ENCODE peak calls at places on chromosomes 4 and X, in seven cellular contexts. Z, U, S, B, V, G and J are unnamed samples.
A peak's percentile ranks its signal among the peaks of the same experiment; 100 is the strongest.

GRCh38 chrX:71930298-71930697 is 19.7 kb downstream of the NHSL2 start:
- DNase-seq in B (no peak), U (no peak), V (no peak), S (no peak), Z (no peak), G (peak; percentile 52), J (no peak)

GRCh38 chr4:110904435-110905050 is 281.7 kb upstream of the PITX2 start:
- DNase-seq in G (no peak), B (no peak), U (no peak), V (no peak), Z (no peak), S (no peak), J (no peak)

GRCh38 chrX:119503484-119503861 is 35.2 kb downstream of the SLC25A5 start:
- DNase-seq in Z (peak; percentile 34), V (peak; percentile 56), B (no peak), G (peak; percentile 71), S (no peak), U (no peak), J (peak; percentile 55)

GRCh38 chrX:104854188-104854587 is 288.2 kb downstream of the IL1RAPL2 start:
- DNase-seq in Z (no peak), V (no peak), B (no peak), S (no peak), U (no peak), G (no peak), J (no peak)

GRCh38 chr4:173343832-173344397 is 9.8 kb upstream of the HMGB2 start:
- DNase-seq in Z (no peak), U (no peak), S (no peak), B (no peak), V (no peak), G (no peak), J (no peak)

GRCh38 chr4:122865421-122865820 is 38.8 kb downstream of the FGF2 start:
- DNase-seq in V (no peak), S (no peak), U (no peak), Z (no peak), B (no peak), G (no peak), J (no peak)

GRCh38 chrX:49915352-49916222 is 6.8 kb upstream of the CLCN5 start:
- DNase-seq in V (no peak), U (peak; percentile 9), Z (no peak), G (no peak), S (peak; percentile 39), B (no peak), J (peak; percentile 34)

GRCh38 chrX:64204701-64205440 is 637 bp downstream of the AMER1 start:
- DNase-seq in V (peak; percentile 71), B (peak; percentile 48), Z (peak; percentile 46), U (peak; percentile 47), S (peak; percentile 79), G (no peak), J (no peak)

GRCh38 chr4:3829954-3830773 is 64.0 kb downstream of the ADRA2C start:
- DNase-seq in V (no peak), S (peak; percentile 92), B (no peak), Z (no peak), U (peak; percentile 23), G (no peak), J (no peak)

GRCh38 chrX:100872161-100872560 is 2.0 kb downstream of the NOX1 start:
- DNase-seq in G (no peak), S (no peak), Z (no peak), V (no peak), U (no peak), B (no peak), J (no peak)

GRCh38 chr4:67483868-67484602 is 61.3 kb downstream of the CENPC start:
- DNase-seq in G (no peak), Z (no peak), B (no peak), V (no peak), S (peak; percentile 3), U (no peak), J (no peak)

GRCh38 chrX:24426921-24427746 is 38.0 kb upstream of the PDK3 start:
- DNase-seq in U (no peak), V (no peak), B (no peak), Z (no peak), G (no peak), S (no peak), J (no peak)

GRCh38 chr4:2938906-2939305 is 24.3 kb downstream of the NOP14 start:
- DNase-seq in Z (peak; percentile 10), S (no peak), B (no peak), U (no peak), V (peak; percentile 63), G (no peak), J (no peak)

GRCh38 chrX:55593296-55593695 is 29.9 kb upstream of the FOXR2 start:
- DNase-seq in S (no peak), G (no peak), B (no peak), Z (no peak), U (no peak), V (no peak), J (no peak)

GRCh38 chr4:148434075-148434773 is 8.0 kb downstream of the NR3C2 start:
- DNase-seq in Z (no peak), B (no peak), G (no peak), U (no peak), V (no peak), S (no peak), J (no peak)

GRCh38 chrX:66731398-66731797 is 92.5 kb upstream of the EDA2R start:
- DNase-seq in Z (no peak), S (peak; percentile 4), U (no peak), B (no peak), V (no peak), G (peak; percentile 11), J (no peak)

GRCh38 chrX:46547857-46548256 is 2.6 kb upstream of the ZNF674 start:
- DNase-seq in U (no peak), Z (no peak), B (no peak), V (no peak), G (peak; percentile 41), S (no peak), J (no peak)

GRCh38 chr4:100982345-100982744 is 365.0 kb downstream of the PPP3CA start:
- DNase-seq in G (no peak), B (no peak), Z (no peak), U (no peak), V (no peak), S (no peak), J (no peak)

GRCh38 chrX:44874481-44875184 is 1.6 kb downstream of the KDM6A start:
- DNase-seq in B (no peak), U (peak; percentile 24), V (no peak), S (peak; percentile 57), Z (no peak), G (no peak), J (peak; percentile 51)

GRCh38 chrX:134246282-134246681 is 9.3 kb downstream of the CCDC160 start:
- DNase-seq in G (no peak), S (peak; percentile 43), U (no peak), B (no peak), Z (no peak), V (no peak), J (no peak)

GRCh38 chr4:70734168-70734954 is 12.6 kb downstream of the RUFY3 start:
- DNase-seq in V (no peak), B (no peak), Z (no peak), S (no peak), U (no peak), G (no peak), J (no peak)

GRCh38 chr4:10295326-10295725 is 161.9 kb downstream of the ZNF518B start:
- DNase-seq in G (no peak), S (no peak), Z (no peak), B (no peak), V (no peak), U (no peak), J (no peak)

GRCh38 chr4:6734165-6734786 is 18.3 kb downstream of the BLOC1S4 start:
- DNase-seq in G (no peak), U (no peak), V (no peak), B (no peak), S (peak; percentile 32), Z (no peak), J (no peak)

GRCh38 chr4:47486306-47486705 is 1.2 kb downstream of the ATP10D start:
- DNase-seq in B (no peak), G (no peak), Z (no peak), V (no peak), S (no peak), U (no peak), J (no peak)

GRCh38 chrX:34631826-34632225 is 25.3 kb downstream of the TMEM47 start:
- DNase-seq in B (no peak), G (no peak), S (no peak), V (no peak), U (no peak), Z (no peak), J (no peak)

GRCh38 chr4:80931645-80932215 is 98.8 kb upstream of the BMP3 start:
- DNase-seq in V (no peak), G (no peak), U (no peak), Z (no peak), S (no peak), B (no peak), J (no peak)

GRCh38 chrX:136347706-136348105 is 46.9 kb downstream of the ADGRG4 start:
- DNase-seq in B (no peak), S (no peak), V (no peak), U (no peak), Z (no peak), G (no peak), J (no peak)

GRCh38 chr4:185472063-185472542 is 570 bp upstream of the CCDC110 start:
- DNase-seq in S (no peak), Z (no peak), U (no peak), V (no peak), B (no peak), G (no peak), J (no peak)

GRCh38 chrX:71938371-71938770 is 27.7 kb downstream of the NHSL2 start:
- DNase-seq in G (no peak), U (no peak), B (no peak), Z (no peak), S (no peak), V (no peak), J (no peak)

GRCh38 chrX:98350940-98351339 is 1467.2 kb downstream of the RPA4 start:
- DNase-seq in U (no peak), Z (no peak), G (no peak), V (no peak), S (no peak), B (no peak), J (no peak)

GRCh38 chr4:139740531-139741041 is 75.0 kb downstream of the MGST2 start:
- DNase-seq in B (no peak), Z (peak; percentile 62), V (peak; percentile 92), G (peak; percentile 75), U (no peak), S (no peak), J (no peak)

GRCh38 chr4:158181906-158182305 is 9.1 kb upstream of the GASK1B start:
- DNase-seq in G (no peak), B (no peak), U (no peak), V (no peak), Z (no peak), S (no peak), J (no peak)

GRCh38 chr4:165345663-165346417 is 18.4 kb downstream of the MSMO1 start:
- DNase-seq in S (no peak), V (no peak), Z (no peak), B (no peak), G (no peak), U (no peak), J (no peak)

GRCh38 chrX:37746268-37746931 is 33.5 kb upstream of the CYBB start:
- DNase-seq in S (no peak), V (no peak), Z (no peak), G (no peak), B (no peak), U (no peak), J (no peak)

GRCh38 chrX:52280812-52281211 is 88.0 kb upstream of the XAGE2 start:
- DNase-seq in B (no peak), G (no peak), V (no peak), U (no peak), Z (no peak), S (no peak), J (no peak)